ENCODE peak calls at places on chromosomes 1 and 21, in five cellular contexts. U, Z, X, Y and E are unnamed samples.

GRCh38 chr1:172766462-172766861 is 107.6 kb downstream of the FASLG start:
- DNase-seq in Z (no peak), Y (no peak), X (no peak), U (no peak), E (no peak)

GRCh38 chr1:179823693-179824092 is 53.9 kb downstream of the TOR1AIP2 start:
- DNase-seq in X (no peak), Y (no peak), U (no peak), Z (no peak), E (no peak)

GRCh38 chr1:24849653-24850295 is 80.3 kb downstream of the RUNX3 start:
- DNase-seq in Z (no peak), U (no peak), X (peak), Y (peak), E (peak)

GRCh38 chr1:190477687-190478192 is at the start of gene BRINP3:
- DNase-seq in U (no peak), X (no peak), Y (no peak), Z (no peak), E (no peak)

GRCh38 chr1:58089898-58090535 is 456.5 kb downstream of the OMA1 start:
- DNase-seq in U (no peak), Y (no peak), Z (no peak), X (no peak), E (no peak)

GRCh38 chr1:233868461-233868860 is 36.0 kb upstream of the SLC35F3 start:
- DNase-seq in U (no peak), X (no peak), Y (no peak), Z (no peak), E (peak)

GRCh38 chr1:44673675-44674112 is 587 bp downstream of the TMEM53 start:
- DNase-seq in Z (no peak), X (no peak), Y (no peak), U (no peak), E (peak)

GRCh38 chr1:20702416-20702815 is 15.4 kb downstream of the KIF17 start:
- DNase-seq in Z (no peak), U (no peak), Y (peak), X (no peak), E (peak)

GRCh38 chr1:172990598-172991215 is 60.0 kb downstream of the TNFSF18 start:
- DNase-seq in X (no peak), Z (no peak), U (no peak), Y (peak), E (peak)

GRCh38 chr1:232477728-232478127 is 152.2 kb downstream of the SIPA1L2 start:
- DNase-seq in U (no peak), Y (peak), Z (peak), X (no peak), E (peak)

GRCh38 chr1:151972533-151973270 is 21.0 kb downstream of the S100A10 start:
- DNase-seq in Y (peak), U (no peak), Z (no peak), X (peak), E (peak)

GRCh38 chr1:119139393-119139792 is 1.1 kb downstream of the WARS2 start:
- DNase-seq in U (no peak), X (no peak), Y (no peak), Z (no peak), E (no peak)

GRCh38 chr1:97089223-97089622 is 367.6 kb downstream of the PTBP2 start:
- DNase-seq in U (no peak), Y (no peak), X (no peak), Z (no peak), E (no peak)

GRCh38 chr1:223635236-223635635 is 30.3 kb downstream of the CAPN8 start:
- DNase-seq in U (no peak), Z (no peak), X (no peak), Y (no peak), E (no peak)

GRCh38 chr1:19640363-19641316 is 3.5 kb upstream of the NBL1 start:
- DNase-seq in U (no peak), Z (no peak), Y (no peak), X (no peak), E (peak)

GRCh38 chr1:55580845-55581332 is 365.7 kb upstream of the USP24 start:
- DNase-seq in X (no peak), U (no peak), Y (peak), Z (peak), E (peak)

GRCh38 chr1:185091480-185091879 is 46.1 kb downstream of the RNF2 start:
- DNase-seq in Y (no peak), Z (no peak), U (no peak), X (no peak), E (no peak)

GRCh38 chr1:227885135-227885647 is 62.5 kb downstream of the WNT9A start:
- DNase-seq in Y (no peak), Z (no peak), X (no peak), U (no peak), E (no peak)

GRCh38 chr1:16614361-16615252 is 1.2 kb upstream of the NBPF1 start:
- DNase-seq in U (peak), Z (no peak), X (no peak), Y (no peak), E (no peak)

GRCh38 chr1:75203415-75204277 is 69.5 kb downstream of the LHX8 start:
- DNase-seq in Y (peak), U (no peak), X (peak), Z (no peak), E (peak)

GRCh38 chr1:106254748-106255147 is 801.7 kb upstream of the PRMT6 start:
- DNase-seq in Y (no peak), Z (no peak), U (no peak), X (no peak), E (no peak)

GRCh38 chr1:2874207-2875165 is 73.0 kb upstream of the TTC34 start:
- DNase-seq in U (no peak), Z (no peak), Y (no peak), X (no peak), E (no peak)

GRCh38 chr1:29099286-29099685 is 24.4 kb downstream of the TMEM200B start:
- DNase-seq in Y (no peak), Z (no peak), X (no peak), U (no peak), E (no peak)

GRCh38 chr1:34985063-34985770 is at the start of gene TMEM35B:
- DNase-seq in X (peak), Y (peak), Z (peak), U (peak), E (peak)

GRCh38 chr1:194322751-194323150 is 1136.3 kb upstream of the B3GALT2 start:
- DNase-seq in X (no peak), Y (no peak), U (no peak), Z (no peak), E (no peak)

DNA sequence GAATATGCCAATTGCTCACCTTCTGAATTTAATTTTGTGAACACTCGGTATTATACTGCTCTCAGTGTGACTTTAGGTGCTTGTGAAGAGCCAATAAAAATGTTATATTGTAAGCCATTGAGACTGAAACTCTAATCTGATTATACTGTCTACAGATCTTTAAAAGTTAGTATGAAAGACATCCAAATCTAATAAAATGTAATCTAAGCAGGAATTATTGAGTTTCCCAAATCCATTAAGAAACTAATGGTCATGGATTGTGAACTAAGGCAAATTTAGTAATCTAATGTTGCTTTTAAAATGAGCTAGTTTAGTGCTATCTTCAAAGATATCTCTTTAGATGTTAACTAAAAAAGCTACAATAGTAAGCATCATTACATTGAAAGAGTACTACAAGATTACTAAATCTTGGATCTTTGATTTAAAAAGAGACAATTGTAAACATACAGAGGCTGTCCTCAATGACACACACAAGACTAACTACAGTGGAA is 1132.4 kb upstream of the B3GALT2 start:
- DNase-seq in Z (no peak), Y (no peak), X (no peak), U (no peak), E (no peak)
- H3K4me3 ChIP-seq in Z (no peak), Y (no peak), X (no peak), U (no peak), E (no peak)

GRCh38 chr1:159040206-159040605 is 30.5 kb downstream of the IFI16 start:
- DNase-seq in X (no peak), Y (peak), U (no peak), Z (no peak), E (peak)
- H3K4me3 ChIP-seq in X (no peak), Y (no peak), U (no peak), Z (no peak), E (no peak)

DNA sequence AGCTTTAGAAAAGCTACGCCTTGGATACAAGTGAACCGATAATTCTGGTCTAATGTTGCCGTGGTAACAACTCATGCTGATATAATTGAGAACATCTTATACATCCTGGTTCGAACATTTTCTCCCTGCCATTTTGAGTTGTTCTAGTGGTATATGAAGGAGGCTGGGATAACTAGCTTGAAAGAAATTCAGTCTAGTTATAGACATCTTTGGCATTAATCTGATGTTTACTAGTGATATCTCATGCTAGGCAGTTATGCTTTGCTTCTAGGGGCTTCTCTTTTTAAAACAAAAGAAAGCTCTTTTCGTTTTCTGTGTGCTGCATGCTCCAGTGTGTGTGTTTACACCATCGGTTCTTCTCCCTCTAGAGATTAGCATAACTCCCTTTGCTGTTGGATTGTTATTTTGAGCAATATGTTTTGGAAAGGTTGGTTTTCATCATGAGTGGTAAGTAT is 20.5 kb downstream of the PRKACB start:
- DNase-seq in U (no peak), X (no peak), Y (peak), Z (no peak), E (peak)
- H3K4me3 ChIP-seq in U (no peak), X (no peak), Y (peak), Z (no peak), E (no peak)

DNA sequence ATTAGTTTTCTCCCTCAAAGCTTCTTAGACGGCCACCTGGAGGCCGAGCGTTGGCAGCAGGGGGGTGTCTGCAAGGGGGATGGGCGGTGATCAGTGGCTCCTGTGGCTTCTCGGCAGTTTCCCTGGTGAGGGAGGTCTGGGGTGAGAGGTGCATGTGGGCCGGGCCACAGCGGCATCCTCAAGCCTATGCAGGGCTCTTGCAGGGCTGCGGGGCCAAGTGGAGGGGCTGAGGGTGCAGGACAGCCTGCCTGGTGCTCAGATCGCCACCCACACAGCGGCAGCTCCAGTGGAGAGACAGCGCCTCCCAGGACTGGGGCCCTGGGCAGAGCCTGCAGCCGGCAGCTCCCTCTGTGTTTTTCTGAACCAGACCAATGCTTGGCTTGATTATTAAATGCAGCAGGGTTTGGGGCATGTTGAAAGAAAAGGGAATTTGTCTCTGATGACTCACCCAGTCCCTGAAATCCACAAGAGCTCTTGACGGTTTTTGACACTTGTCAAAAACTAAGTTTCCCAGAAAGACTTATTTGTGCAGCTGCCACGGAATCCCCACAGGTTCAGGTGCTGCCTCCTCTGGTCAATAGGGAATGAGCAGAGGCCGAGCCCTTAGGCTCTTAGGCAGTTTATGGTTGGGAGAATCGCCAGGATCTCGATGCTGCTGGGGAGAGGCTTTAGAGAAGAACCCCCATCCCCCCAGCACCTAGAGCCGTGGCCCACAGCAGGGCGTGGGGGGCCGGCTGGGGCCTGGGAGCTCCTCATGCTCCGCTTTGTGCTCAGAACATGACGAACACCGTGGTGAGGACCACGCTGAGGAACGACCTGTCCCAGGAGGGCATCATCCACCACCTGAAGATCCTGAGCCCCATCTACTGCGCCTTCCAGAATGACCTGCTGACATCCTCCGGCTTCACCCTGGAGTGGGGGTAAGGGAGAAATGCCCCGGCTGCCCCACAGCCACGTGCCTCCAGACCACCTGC is 54.7 kb downstream of the UMODL1 start:
- DNase-seq in Y (peak), U (peak), Z (no peak), X (no peak), E (peak)
- H3K4me3 ChIP-seq in Y (no peak), U (no peak), Z (no peak), X (no peak), E (no peak)

DNA sequence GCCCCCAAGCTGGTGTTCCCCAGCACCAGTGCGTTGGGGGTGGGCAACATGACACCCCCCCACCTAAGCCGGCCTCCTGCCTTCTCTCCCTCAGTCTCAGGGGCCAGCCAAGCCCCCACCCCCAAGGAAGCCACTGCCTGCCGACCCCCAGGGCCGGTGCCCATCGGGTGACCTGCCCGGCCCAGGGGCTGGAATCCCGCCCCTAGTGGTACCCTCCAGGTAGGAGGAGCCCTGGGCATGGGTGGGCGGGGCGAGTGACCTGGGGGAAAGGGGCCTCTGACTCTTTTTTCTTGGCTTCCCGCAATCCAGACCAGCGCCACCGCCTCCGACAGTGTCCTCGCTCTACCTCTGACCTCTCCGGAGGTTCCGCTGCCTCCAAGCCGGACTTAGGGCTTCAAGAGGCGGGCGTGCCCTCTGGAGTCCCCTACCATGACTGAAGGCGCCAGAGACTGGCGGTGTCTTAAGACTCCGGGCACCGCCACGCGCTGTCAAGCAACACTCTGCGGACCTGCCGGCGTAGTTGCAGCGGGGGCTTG is 1.3 kb upstream of the EFNA4 start:
- DNase-seq in X (peak), U (peak), Y (no peak), Z (no peak), E (no peak)
- H3K4me3 ChIP-seq in X (peak), U (no peak), Y (no peak), Z (no peak), E (no peak)

GRCh38 chr21:46287541-46287940 is 1.4 kb downstream of the YBEY start:
- DNase-seq in Y (no peak), Z (no peak), X (no peak), U (no peak), E (no peak)
- H3K4me3 ChIP-seq in Y (peak), Z (peak), X (no peak), U (no peak), E (peak)

DNA sequence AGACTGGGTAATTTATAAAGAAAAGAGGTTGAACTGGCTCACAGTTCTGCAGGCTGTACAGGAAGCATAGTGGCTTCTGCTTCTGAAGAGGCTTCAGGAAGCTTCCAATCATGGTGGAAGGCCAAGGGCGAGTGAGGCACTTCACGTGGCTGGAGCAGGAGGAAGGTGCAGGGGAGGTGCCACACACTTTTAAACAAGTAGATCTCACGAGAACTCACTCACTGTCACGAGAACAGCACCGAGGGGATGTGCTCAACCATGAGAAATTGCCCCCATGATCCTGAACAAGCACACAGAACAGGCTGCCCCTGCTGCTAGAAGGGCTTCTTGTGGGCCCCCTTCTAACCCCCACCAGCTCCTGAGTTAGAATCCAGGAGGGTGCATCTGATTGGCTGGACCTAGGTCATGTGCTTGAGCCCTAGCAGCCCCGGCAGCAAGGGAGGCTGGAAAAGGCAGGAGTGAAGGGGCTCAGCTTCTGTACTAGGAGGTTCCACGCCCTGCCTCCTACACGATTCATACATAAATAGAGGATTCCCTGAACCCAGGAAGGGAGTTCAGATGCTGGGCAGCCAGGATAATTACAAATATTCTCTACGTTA is 72.7 kb upstream of the ATP5PO start:
- DNase-seq in U (no peak), Z (no peak), Y (no peak), X (no peak), E (no peak)
- H3K4me3 ChIP-seq in U (no peak), Z (no peak), Y (no peak), X (no peak), E (no peak)

GRCh38 chr1:219160942-219161341 is 12.7 kb upstream of the LYPLAL1 start:
- DNase-seq in X (no peak), U (no peak), Z (no peak), Y (no peak), E (no peak)

GRCh38 chr1:219159946-219160645 is 13.6 kb upstream of the LYPLAL1 start:
- DNase-seq in U (no peak), Y (peak), Z (no peak), X (no peak), E (no peak)

GRCh38 chr1:219163401-219163954 is 10.2 kb upstream of the LYPLAL1 start:
- DNase-seq in X (no peak), Y (peak), U (no peak), Z (no peak), E (no peak)

DNA sequence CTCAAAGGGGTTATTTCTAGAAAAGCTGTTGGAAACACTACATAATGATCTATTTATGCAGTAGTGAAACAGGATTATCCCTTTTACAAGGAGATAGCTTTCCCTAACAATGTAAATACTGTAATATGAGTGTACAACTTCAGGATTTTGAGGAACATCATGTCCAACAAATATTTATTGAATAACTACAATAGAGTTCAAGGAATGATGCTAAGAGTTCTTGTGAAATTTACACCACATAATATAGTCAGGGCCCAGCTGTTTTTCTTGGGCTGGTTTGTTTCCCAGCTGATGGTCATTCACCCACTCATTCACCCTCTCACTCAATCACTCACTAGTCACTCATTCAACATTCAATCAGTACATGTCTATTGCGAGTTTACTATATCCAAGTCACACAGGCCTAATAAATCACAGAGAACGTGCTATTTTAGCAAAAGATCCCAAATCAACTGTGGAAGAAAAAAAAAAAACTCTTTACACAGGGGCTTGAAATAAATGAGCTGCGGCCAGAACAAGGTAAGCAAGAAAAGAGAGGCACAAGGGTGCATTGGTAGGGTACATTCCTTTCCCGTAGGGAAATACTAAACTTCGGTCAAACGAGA is 12.2 kb upstream of the LYPLAL1 start:
- DNase-seq in X (no peak), Z (no peak), U (no peak), Y (peak), E (no peak)
- H3K4me3 ChIP-seq in X (no peak), Z (no peak), U (no peak), Y (no peak), E (no peak)

GRCh38 chr1:221715321-221716169 is 26.3 kb downstream of the DUSP10 start:
- DNase-seq in X (no peak), U (no peak), Z (no peak), Y (peak), E (peak)
- H3K4me3 ChIP-seq in X (no peak), U (no peak), Z (no peak), Y (no peak), E (no peak)

GRCh38 chr1:33902486-33903209 is 38.8 kb downstream of the HMGB4 start:
- DNase-seq in X (peak), Y (no peak), Z (no peak), U (no peak), E (no peak)
- H3K4me3 ChIP-seq in X (no peak), Y (no peak), Z (no peak), U (no peak), E (no peak)